ENCODE peak calls at places on chromosomes 4 and X, in four cellular contexts. T is keratinocyte, O is aorta, R is thoracic aorta. Z is an unnamed sample. For H3K4me1 and H3K9me3, the result is how much of the 10 kb centered on the place peaks cover.

GRCh38 chrX:119784747-119785446 is 6.5 kb downstream of the RPL39 start:
- DNase-seq in T (no peak), O (no peak), R (no peak), Z (peak)

GRCh38 chrX:132292753-132293152 is 73.5 kb upstream of the RAP2C start:
- DNase-seq in R (no peak), O (no peak), T (peak), Z (no peak)

GRCh38 chr4:101835121-101835904 is 44.8 kb downstream of the BANK1 start:
- DNase-seq in O (no peak), R (no peak), T (no peak), Z (no peak)

GRCh38 chrX:80807606-80808159 is 2.0 kb downstream of the BRWD3 start:
- DNase-seq in O (no peak), R (no peak), T (no peak), Z (no peak)

GRCh38 chrX:15761564-15762191 is 23.6 kb downstream of the CA5B start:
- DNase-seq in T (no peak), O (no peak), R (no peak), Z (no peak)

GRCh38 chr4:8180310-8181093 is 18.6 kb upstream of the SH3TC1 start:
- DNase-seq in T (no peak), O (no peak), R (no peak), Z (no peak)

GRCh38 chr4:48118081-48118480 is 16.0 kb downstream of the TXK start:
- DNase-seq in O (no peak), R (no peak), T (no peak), Z (no peak)

GRCh38 chr4:100876546-100876945 is 358.7 kb upstream of the EMCN start:
- DNase-seq in O (no peak), R (no peak), T (no peak), Z (no peak)

GRCh38 chr4:69038582-69038981 is 57.7 kb upstream of the UGT2B7 start:
- DNase-seq in O (no peak), T (no peak), R (no peak), Z (no peak)

GRCh38 chrX:45515262-45516215 is 314.9 kb upstream of the DIPK2B start:
- DNase-seq in R (peak), O (peak), T (peak), Z (no peak)

GRCh38 chrX:13153796-13154195 is 109.4 kb upstream of the FAM9C start:
- DNase-seq in T (no peak), R (no peak), O (peak), Z (no peak)

GRCh38 chrX:109773374-109773773 is 40.3 kb upstream of the ACSL4 start:
- DNase-seq in R (no peak), O (no peak), T (no peak), Z (no peak)

GRCh38 chr4:38013461-38014366 is 53.5 kb downstream of the PTTG2 start:
- DNase-seq in R (no peak), O (peak), T (no peak), Z (no peak)

GRCh38 chr4:153207027-153207426 is 2.8 kb downstream of the TRIM2 start:
- DNase-seq in T (no peak), O (no peak), R (no peak), Z (no peak)

GRCh38 chr4:133324491-133324890 is 175.4 kb downstream of the PCDH10 start:
- DNase-seq in R (no peak), O (no peak), T (no peak), Z (no peak)

GRCh38 chr4:105129286-105129685 is 17.4 kb upstream of the TET2 start:
- DNase-seq in O (no peak), T (no peak), R (no peak), Z (no peak)

GRCh38 chrX:33014949-33015348 is 196.4 kb downstream of the DMD start:
- DNase-seq in O (no peak), R (no peak), T (no peak), Z (no peak)

GRCh38 chrX:122504026-122504425 is 680.1 kb upstream of the GRIA3 start:
- DNase-seq in O (no peak), R (no peak), T (no peak), Z (no peak)

GRCh38 chr4:173477016-173477415 is 53.0 kb downstream of the HAND2 start:
- DNase-seq in T (no peak), R (no peak), O (no peak), Z (no peak)

GRCh38 chr4:173478136-173478860 is 51.7 kb downstream of the HAND2 start:
- DNase-seq in O (no peak), T (no peak), R (no peak), Z (no peak)

GRCh38 chr4:173482330-173482931 is 47.6 kb downstream of the HAND2 start:
- DNase-seq in R (no peak), O (no peak), T (no peak), Z (no peak)

GRCh38 chr4:173475751-173476150 is 54.3 kb downstream of the HAND2 start:
- DNase-seq in O (no peak), T (no peak), R (no peak), Z (no peak)

DNA sequence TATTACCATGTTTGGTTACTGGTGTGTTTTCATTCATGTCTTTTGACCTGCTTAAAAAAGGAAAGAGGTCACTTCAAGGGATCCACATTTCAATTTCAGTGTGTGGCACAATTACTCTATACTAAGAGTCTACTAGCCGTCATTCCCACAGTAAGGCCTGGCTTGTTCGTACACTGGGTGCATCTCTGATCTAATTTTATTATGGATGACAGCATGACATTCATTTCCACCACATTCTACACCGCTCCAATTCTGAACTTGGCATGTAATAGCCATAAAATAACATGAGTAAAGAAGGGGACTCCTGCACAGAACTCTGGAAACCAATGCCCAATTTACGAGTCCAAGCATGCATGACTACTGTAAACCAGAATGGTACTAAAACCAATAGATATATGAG is 51.1 kb downstream of the HAND2 start:
- DNase-seq in O (no peak), R (no peak), T (no peak), Z (no peak)
- H3K4me3 ChIP-seq in O (no peak), R (peak), T (no peak), Z (no peak)

GRCh38 chr4:120064887-120065286 is 1.8 kb downstream of the MAD2L1 start:
- DNase-seq in O (no peak), T (no peak), R (no peak), Z (no peak)
- H3K4me1 ChIP-seq in O (under half), T (under half), R (under half), Z (under half)

GRCh38 chrX:97843200-97843811 is 959.6 kb downstream of the RPA4 start:
- DNase-seq in O (no peak), T (no peak), R (no peak), Z (no peak)
- H3K9me3 ChIP-seq in O (under half), T (under half), R (under half), Z (under half)

GRCh38 chrX:3712870-3713224 is 602 bp downstream of the PRKX start:
- DNase-seq in O (peak), T (no peak), R (no peak), Z (no peak)

GRCh38 chrX:3713225-3713936 is at the start of gene PRKX:
- DNase-seq in O (peak), R (no peak), T (no peak), Z (peak)

GRCh38 chrX:3715921-3716320 is 2.5 kb upstream of the PRKX start:
- DNase-seq in T (no peak), R (no peak), O (no peak), Z (no peak)

GRCh38 chrX:3712080-3712869 is 1.2 kb downstream of the PRKX start:
- DNase-seq in T (no peak), O (peak), R (no peak), Z (no peak)

DNA sequence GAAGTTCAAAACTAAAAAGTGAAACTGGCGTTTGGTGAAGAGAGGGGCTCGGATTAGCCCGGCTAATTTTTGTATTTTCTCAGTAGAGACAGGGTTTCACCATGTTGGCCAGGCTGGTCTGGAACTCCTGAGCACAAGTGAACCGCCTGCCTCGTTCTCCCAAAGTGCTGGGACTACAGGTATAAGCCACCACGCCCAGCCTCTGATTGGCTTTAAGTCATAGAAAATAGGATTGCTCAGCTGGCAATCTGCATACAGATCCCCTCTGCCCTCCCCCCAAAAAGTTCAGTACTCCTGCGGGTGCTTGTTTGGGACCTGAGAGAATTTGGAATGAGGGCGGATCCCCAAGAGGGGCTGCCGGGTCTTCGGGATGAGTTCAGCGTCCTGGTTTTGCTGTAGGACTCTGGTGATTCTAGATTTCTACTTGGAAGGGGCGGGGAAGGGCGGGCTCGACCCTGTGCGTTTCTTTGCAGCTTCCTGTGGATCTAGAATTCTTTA is 537 bp upstream of the PRKX start:
- DNase-seq in R (no peak), O (no peak), T (no peak), Z (no peak)
- H3K4me3 ChIP-seq in R (peak), O (peak), T (peak), Z (peak)

GRCh38 chrX:39402158-39402557 is 600.9 kb downstream of the MID1IP1 start:
- DNase-seq in O (no peak), R (no peak), T (no peak), Z (no peak)
- H3K4me1 ChIP-seq in O (under half), R (under half), T (under half), Z (under half)

GRCh38 chrX:153565996-153566580 is 32.9 kb downstream of the CCNQ start:
- DNase-seq in O (no peak), R (no peak), T (no peak), Z (no peak)
- H3K9me3 ChIP-seq in O (under half), R (under half), T (under half), Z (under half)

DNA sequence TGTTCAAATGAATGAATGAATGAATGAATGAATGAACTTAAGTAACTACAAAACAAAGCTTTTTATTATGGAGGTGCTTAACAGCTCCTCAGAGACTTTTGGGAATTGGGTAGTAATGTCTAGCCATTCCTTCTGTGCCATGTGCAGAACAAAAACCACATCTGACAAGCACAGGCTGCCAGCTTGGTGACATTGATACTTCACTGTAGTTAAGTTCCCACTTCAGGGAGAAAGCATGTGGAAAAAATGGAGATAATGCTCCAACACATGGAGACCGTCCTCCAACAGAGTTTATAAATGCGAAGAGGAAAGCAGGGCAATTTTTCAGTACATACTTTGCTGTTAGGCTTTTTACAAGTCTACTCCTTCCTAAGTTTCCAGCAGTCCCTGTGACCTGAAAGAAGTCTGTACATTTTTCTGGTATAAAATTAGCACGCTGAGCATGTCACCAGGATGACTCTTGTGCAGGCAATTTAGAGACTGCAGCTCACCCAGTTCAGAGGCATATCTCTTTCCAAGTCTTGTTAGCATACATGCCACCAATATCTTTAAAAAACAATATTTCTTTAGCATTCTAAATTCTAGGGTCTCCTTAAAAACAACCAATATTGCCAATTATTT is 766.9 kb upstream of the IGFBP7 start:
- DNase-seq in R (no peak), O (no peak), T (no peak), Z (no peak)
- H3K4me3 ChIP-seq in R (no peak), O (no peak), T (no peak), Z (no peak)

Z was measured in Peyer's patch.